ENCODE peak calls at places on chromosome 16, in four cellular contexts. One of them, this sample, is unnamed.

GRCh38 chr16:11706180-11706742 is 36.4 kb downstream of the TXNDC11 start:
- DNase-seq in stimulated activated CD4-positive, alpha-beta T cell treated with anti-CD3 and anti-CD28 coated beads, TNF-alpha, amount 100 ng/mL, for 24 hours: no peak
- DNase-seq in NCI-H2081: no peak
- DNase-seq in MG63: no peak
- DNase-seq in this sample: no peak

GRCh38 chr16:24382929-24383328 is 126.8 kb downstream of the CACNG3 start:
- DNase-seq in stimulated activated CD4-positive, alpha-beta T cell treated with anti-CD3 and anti-CD28 coated beads, TNF-alpha, amount 100 ng/mL, for 24 hours: no peak
- DNase-seq in NCI-H2081: no peak
- DNase-seq in MG63: no peak
- DNase-seq in this sample: no peak

GRCh38 chr16:56911771-56912541 is 20.0 kb upstream of the HERPUD1 start:
- DNase-seq in stimulated activated CD4-positive, alpha-beta T cell treated with anti-CD3 and anti-CD28 coated beads, TNF-alpha, amount 100 ng/mL, for 24 hours: no peak
- DNase-seq in NCI-H2081: no peak
- DNase-seq in MG63: peak
- DNase-seq in this sample: no peak

GRCh38 chr16:49590166-49590871 is 216.7 kb downstream of the C16orf78 start:
- DNase-seq in stimulated activated CD4-positive, alpha-beta T cell treated with anti-CD3 and anti-CD28 coated beads, TNF-alpha, amount 100 ng/mL, for 24 hours: no peak
- DNase-seq in NCI-H2081: no peak
- DNase-seq in MG63: no peak
- DNase-seq in this sample: no peak

GRCh38 chr16:553601-554296 is 6.4 kb upstream of the PRR35 start:
- DNase-seq in stimulated activated CD4-positive, alpha-beta T cell treated with anti-CD3 and anti-CD28 coated beads, TNF-alpha, amount 100 ng/mL, for 24 hours: no peak
- DNase-seq in NCI-H2081: no peak
- DNase-seq in MG63: no peak
- DNase-seq in this sample: no peak

GRCh38 chr16:67156146-67156844 is 3.4 kb downstream of the TRADD start:
- DNase-seq in stimulated activated CD4-positive, alpha-beta T cell treated with anti-CD3 and anti-CD28 coated beads, TNF-alpha, amount 100 ng/mL, for 24 hours: no peak
- DNase-seq in NCI-H2081: no peak
- DNase-seq in MG63: no peak
- DNase-seq in this sample: no peak

GRCh38 chr16:2854700-2855309 is 3.2 kb downstream of the PRSS22 start:
- DNase-seq in stimulated activated CD4-positive, alpha-beta T cell treated with anti-CD3 and anti-CD28 coated beads, TNF-alpha, amount 100 ng/mL, for 24 hours: no peak
- DNase-seq in NCI-H2081: no peak
- DNase-seq in MG63: no peak
- DNase-seq in this sample: no peak

GRCh38 chr16:83199012-83199411 is 572.2 kb downstream of the CDH13 start:
- DNase-seq in stimulated activated CD4-positive, alpha-beta T cell treated with anti-CD3 and anti-CD28 coated beads, TNF-alpha, amount 100 ng/mL, for 24 hours: no peak
- DNase-seq in NCI-H2081: no peak
- DNase-seq in MG63: no peak
- DNase-seq in this sample: no peak

GRCh38 chr16:81005644-81006471 is 827 bp downstream of the CMC2 start:
- DNase-seq in stimulated activated CD4-positive, alpha-beta T cell treated with anti-CD3 and anti-CD28 coated beads, TNF-alpha, amount 100 ng/mL, for 24 hours: no peak
- DNase-seq in NCI-H2081: no peak
- DNase-seq in MG63: no peak
- DNase-seq in this sample: no peak

GRCh38 chr16:8920676-8921625 is 38.8 kb downstream of the LITAFD start:
- DNase-seq in stimulated activated CD4-positive, alpha-beta T cell treated with anti-CD3 and anti-CD28 coated beads, TNF-alpha, amount 100 ng/mL, for 24 hours: no peak
- DNase-seq in NCI-H2081: no peak
- DNase-seq in MG63: no peak
- DNase-seq in this sample: no peak

GRCh38 chr16:58346831-58347371 is 45.4 kb upstream of the GINS3 start:
- DNase-seq in stimulated activated CD4-positive, alpha-beta T cell treated with anti-CD3 and anti-CD28 coated beads, TNF-alpha, amount 100 ng/mL, for 24 hours: no peak
- DNase-seq in NCI-H2081: no peak
- DNase-seq in MG63: no peak
- DNase-seq in this sample: no peak

GRCh38 chr16:31352344-31353115 is 2.4 kb upstream of the ITGAX start:
- DNase-seq in stimulated activated CD4-positive, alpha-beta T cell treated with anti-CD3 and anti-CD28 coated beads, TNF-alpha, amount 100 ng/mL, for 24 hours: no peak
- DNase-seq in NCI-H2081: no peak
- DNase-seq in MG63: no peak
- DNase-seq in this sample: no peak

GRCh38 chr16:58466396-58466795 is 33.5 kb upstream of the NDRG4 start:
- DNase-seq in stimulated activated CD4-positive, alpha-beta T cell treated with anti-CD3 and anti-CD28 coated beads, TNF-alpha, amount 100 ng/mL, for 24 hours: no peak
- DNase-seq in NCI-H2081: no peak
- DNase-seq in MG63: no peak
- DNase-seq in this sample: no peak

GRCh38 chr16:81548901-81549546 is 104.4 kb downstream of the CMIP start:
- DNase-seq in stimulated activated CD4-positive, alpha-beta T cell treated with anti-CD3 and anti-CD28 coated beads, TNF-alpha, amount 100 ng/mL, for 24 hours: no peak
- DNase-seq in NCI-H2081: no peak
- DNase-seq in MG63: no peak
- DNase-seq in this sample: no peak

GRCh38 chr16:1946495-1947368 is 3.7 kb upstream of the MSRB1 start:
- DNase-seq in stimulated activated CD4-positive, alpha-beta T cell treated with anti-CD3 and anti-CD28 coated beads, TNF-alpha, amount 100 ng/mL, for 24 hours: no peak
- DNase-seq in NCI-H2081: no peak
- DNase-seq in MG63: no peak
- DNase-seq in this sample: no peak

GRCh38 chr16:58515125-58515870 is at the start of gene SETD6:
- DNase-seq in stimulated activated CD4-positive, alpha-beta T cell treated with anti-CD3 and anti-CD28 coated beads, TNF-alpha, amount 100 ng/mL, for 24 hours: peak
- DNase-seq in NCI-H2081: peak
- DNase-seq in MG63: peak
- DNase-seq in this sample: peak

GRCh38 chr16:1311738-1312458 is 2.5 kb downstream of the UBE2I start:
- DNase-seq in stimulated activated CD4-positive, alpha-beta T cell treated with anti-CD3 and anti-CD28 coated beads, TNF-alpha, amount 100 ng/mL, for 24 hours: no peak
- DNase-seq in NCI-H2081: no peak
- DNase-seq in MG63: no peak
- DNase-seq in this sample: no peak

GRCh38 chr16:70391881-70392481 is 45.3 kb downstream of the DDX19A start:
- DNase-seq in stimulated activated CD4-positive, alpha-beta T cell treated with anti-CD3 and anti-CD28 coated beads, TNF-alpha, amount 100 ng/mL, for 24 hours: no peak
- DNase-seq in NCI-H2081: no peak
- DNase-seq in MG63: peak
- DNase-seq in this sample: peak

GRCh38 chr16:74898667-74899066 is 86.3 kb downstream of the WDR59 start:
- DNase-seq in stimulated activated CD4-positive, alpha-beta T cell treated with anti-CD3 and anti-CD28 coated beads, TNF-alpha, amount 100 ng/mL, for 24 hours: no peak
- DNase-seq in NCI-H2081: no peak
- DNase-seq in MG63: no peak
- DNase-seq in this sample: no peak

GRCh38 chr16:4602330-4602729 is 12.4 kb downstream of the UBALD1 start:
- DNase-seq in stimulated activated CD4-positive, alpha-beta T cell treated with anti-CD3 and anti-CD28 coated beads, TNF-alpha, amount 100 ng/mL, for 24 hours: no peak
- DNase-seq in NCI-H2081: no peak
- DNase-seq in MG63: no peak
- DNase-seq in this sample: no peak

GRCh38 chr16:12673466-12673865 is 130.2 kb downstream of the CPPED1 start:
- DNase-seq in stimulated activated CD4-positive, alpha-beta T cell treated with anti-CD3 and anti-CD28 coated beads, TNF-alpha, amount 100 ng/mL, for 24 hours: no peak
- DNase-seq in NCI-H2081: no peak
- DNase-seq in MG63: no peak
- DNase-seq in this sample: no peak

GRCh38 chr16:3988824-3989223 is 108.3 kb upstream of the CREBBP start:
- DNase-seq in stimulated activated CD4-positive, alpha-beta T cell treated with anti-CD3 and anti-CD28 coated beads, TNF-alpha, amount 100 ng/mL, for 24 hours: no peak
- DNase-seq in NCI-H2081: peak
- DNase-seq in MG63: no peak
- DNase-seq in this sample: no peak

GRCh38 chr16:72025404-72026114 is 17.0 kb downstream of the DHODH start:
- DNase-seq in stimulated activated CD4-positive, alpha-beta T cell treated with anti-CD3 and anti-CD28 coated beads, TNF-alpha, amount 100 ng/mL, for 24 hours: no peak
- DNase-seq in NCI-H2081: no peak
- DNase-seq in MG63: no peak
- DNase-seq in this sample: no peak

GRCh38 chr16:67186550-67186950 is 2.8 kb upstream of the MATCAP1 start:
- DNase-seq in stimulated activated CD4-positive, alpha-beta T cell treated with anti-CD3 and anti-CD28 coated beads, TNF-alpha, amount 100 ng/mL, for 24 hours: no peak
- DNase-seq in NCI-H2081: no peak
- DNase-seq in MG63: peak
- DNase-seq in this sample: peak